ENCODE peak calls at places on chromosome 16, in nine cellular contexts. Q is A549; C is stomach; P is hepatocyte; K is CD8-positive, alpha-beta T cell; R is Peyer's patch; V is heart right ventricle; O is fibroblast of lung; E is adipocyte. G is an unnamed sample.

GRCh38 chr16:57592591-57593003 is 35.8 kb upstream of the ADGRG1 start:
- DNase-seq in O (no peak), R (peak; percentile 80), P (no peak), E (no peak), V (no peak), C (peak; percentile 44), K (peak; percentile 65), Q (no peak), G (no peak)

GRCh38 chr16:66491716-66492064 is 58.2 kb downstream of the TK2 start:
- DNase-seq in E (no peak), C (peak; percentile 4), R (peak; percentile 26), Q (no peak), K (no peak), O (no peak), V (no peak), P (no peak), G (no peak)

GRCh38 chr16:4081035-4081434 is 35.2 kb downstream of the ADCY9 start:
- DNase-seq in K (no peak), P (no peak), E (peak; percentile 13), R (no peak), V (no peak), O (no peak), Q (no peak), C (no peak), G (peak; percentile 34)

GRCh38 chr16:16036359-16036792 is 87.0 kb downstream of the ABCC1 start:
- DNase-seq in K (no peak), C (peak; percentile 74), E (no peak), O (no peak), P (no peak), Q (no peak), R (no peak), V (no peak), G (no peak)

GRCh38 chr16:54459509-54460235 is 173.1 kb upstream of the IRX3 start:
- DNase-seq in O (peak; percentile 28), E (peak; percentile 84), P (no peak), Q (no peak), V (no peak), C (no peak), K (no peak), R (no peak), G (no peak)

GRCh38 chr16:24255446-24256352 is at the start of gene CACNG3:
- DNase-seq in Q (peak; percentile 10), O (peak; percentile 25), P (peak; percentile 90), E (peak; percentile 29), V (peak; percentile 36), R (no peak), C (no peak), K (peak; percentile 5), G (no peak)

GRCh38 chr16:85961988-85962915 is 63.3 kb downstream of the IRF8 start:
- DNase-seq in Q (peak; percentile 27), C (no peak), V (no peak), K (no peak), R (no peak), P (no peak), E (no peak), O (no peak), G (no peak)

GRCh38 chr16:7335991-7336634 is 3.5 kb downstream of the RBFOX1 start:
- DNase-seq in P (no peak), V (no peak), Q (no peak), O (no peak), K (no peak), E (no peak), R (no peak), C (no peak), G (no peak)

GRCh38 chr16:21284414-21284813 is 6.3 kb upstream of the CRYM start:
- DNase-seq in P (no peak), C (no peak), R (no peak), K (no peak), E (no peak), O (no peak), V (no peak), Q (no peak), G (no peak)

GRCh38 chr16:85650864-85651811 is 37.6 kb downstream of the GINS2 start:
- DNase-seq in K (no peak), Q (no peak), E (no peak), R (no peak), V (peak; percentile 62), C (peak; percentile 66), P (no peak), O (peak; percentile 21), G (peak; percentile 59)

GRCh38 chr16:84819644-84820304 is at the start of gene CRISPLD2:
- DNase-seq in Q (peak; percentile 83), V (peak; percentile 96), K (peak; percentile 77), E (peak; percentile 98), R (peak; percentile 92), C (peak; percentile 94), P (peak; percentile 97), O (peak; percentile 90), G (peak; percentile 93)

DNA sequence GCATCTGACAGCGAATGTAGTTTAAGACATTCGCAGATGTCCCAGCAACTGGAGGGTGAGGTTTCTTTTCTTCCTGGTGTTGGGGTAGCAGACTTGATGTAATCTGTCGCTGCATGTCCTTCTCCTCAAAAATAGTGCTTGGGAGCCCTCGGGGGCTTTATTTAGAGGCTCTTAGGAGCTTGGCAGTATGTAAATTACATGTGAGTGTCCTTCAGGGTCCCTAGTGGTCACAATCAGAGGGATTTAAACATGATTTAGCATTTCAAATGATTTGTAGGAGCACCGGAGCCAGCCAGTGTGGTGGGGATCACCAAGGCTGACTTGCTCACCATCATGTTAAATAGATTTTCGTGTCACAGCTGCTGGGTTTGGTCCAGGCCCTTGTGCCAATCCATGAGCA is 8.8 kb upstream of the SALL1 start:
- DNase-seq in Q (no peak), R (no peak), E (no peak), K (no peak), V (no peak), O (no peak), P (no peak), C (no peak), G (no peak)
- H3K4me1 ChIP-seq in Q (no peaks in the 10 kb centered on the region), R (no peaks in the 10 kb centered on the region), E (peaks cover 22% of the 10 kb centered on the region), K (no peaks in the 10 kb centered on the region), V (peaks cover 13% of the 10 kb centered on the region), O (no peaks in the 10 kb centered on the region), P (peaks cover 22% of the 10 kb centered on the region), C (peaks cover 15% of the 10 kb centered on the region), G (no peaks in the 10 kb centered on the region)

GRCh38 chr16:35687781-35688180 is 2228.4 kb downstream of the TP53TG3F start:
- DNase-seq in O (no peak), Q (no peak), R (no peak), E (no peak), K (no peak), V (no peak), P (no peak), C (no peak), G (no peak)

GRCh38 chr16:35685085-35685484 is 2225.7 kb downstream of the TP53TG3F start:
- DNase-seq in E (no peak), V (no peak), C (no peak), K (no peak), R (no peak), O (no peak), Q (no peak), P (no peak), G (no peak)

GRCh38 chr16:35687071-35687470 is 2227.7 kb downstream of the TP53TG3F start:
- DNase-seq in E (no peak), K (no peak), P (no peak), R (no peak), Q (no peak), C (no peak), O (no peak), V (no peak), G (no peak)

GRCh38 chr16:35689764-35690163 is 2230.4 kb downstream of the TP53TG3F start:
- DNase-seq in V (no peak), C (no peak), K (no peak), O (no peak), R (no peak), P (no peak), Q (no peak), E (no peak), G (no peak)

DNA sequence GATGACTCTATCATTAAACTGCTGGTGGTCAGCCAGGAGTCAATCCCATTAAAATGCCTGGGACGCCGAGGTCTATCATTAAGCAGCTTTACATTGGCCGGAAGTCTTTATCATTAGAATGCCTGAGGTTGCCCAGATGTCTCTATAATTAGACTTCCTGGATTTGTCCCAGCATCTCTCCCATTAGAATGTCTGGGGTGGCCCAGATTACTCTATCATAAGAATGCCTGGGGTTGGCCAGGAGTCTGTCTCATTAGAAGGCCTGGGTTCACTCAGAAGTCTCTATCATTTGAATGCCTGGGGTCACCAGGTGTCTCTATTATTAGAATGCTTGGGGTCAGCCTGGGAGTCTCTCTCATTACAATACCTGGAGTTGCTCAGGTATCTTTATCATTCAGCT is 2227.2 kb downstream of the TP53TG3F start:
- DNase-seq in E (no peak), O (no peak), K (no peak), Q (no peak), P (no peak), R (no peak), C (no peak), V (no peak), G (no peak)
- H3K9me3 ChIP-seq in E (peaks cover 5% of the 10 kb centered on the region), O (no peaks in the 10 kb centered on the region), K (peaks cover 7% of the 10 kb centered on the region), Q (no peaks in the 10 kb centered on the region), P (no peaks in the 10 kb centered on the region), R (no peaks in the 10 kb centered on the region), C (no peaks in the 10 kb centered on the region), V (peaks cover 9% of the 10 kb centered on the region), G (peaks cover 94% of the 10 kb centered on the region)

DNA sequence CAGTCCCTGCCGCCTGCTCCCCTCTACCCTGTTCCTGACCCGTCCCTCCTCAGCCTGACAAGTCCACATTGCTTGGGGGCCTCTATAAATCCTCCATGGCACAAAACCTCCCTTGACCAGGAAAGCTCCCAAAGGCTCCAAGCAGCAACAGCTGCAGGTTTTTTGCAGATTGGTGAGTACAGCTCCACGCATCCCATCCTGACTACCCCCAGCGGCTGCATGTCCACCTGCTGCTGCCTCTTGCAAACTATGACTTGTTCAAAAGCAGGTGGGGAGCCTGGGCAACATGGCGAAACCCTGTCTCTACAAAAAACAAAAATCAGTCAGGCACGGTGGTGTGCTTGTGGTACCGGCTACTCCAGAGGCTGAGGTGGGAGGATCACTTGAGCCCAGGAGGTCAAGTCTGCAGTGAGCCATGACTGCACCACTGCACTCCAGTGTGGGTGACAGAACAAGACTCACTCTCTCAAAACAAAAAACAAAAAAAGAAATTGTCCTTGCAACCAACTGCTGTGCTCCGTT is 122.8 kb downstream of the ANKRD11 start:
- DNase-seq in Q (no peak), V (no peak), P (no peak), O (no peak), K (no peak), E (no peak), R (no peak), C (no peak), G (no peak)
- H3K4me1 ChIP-seq in Q (peaks cover 56% of the 10 kb centered on the region), V (peaks cover 85% of the 10 kb centered on the region), P (peaks cover 36% of the 10 kb centered on the region), O (peaks cover 14% of the 10 kb centered on the region), K (peaks cover 70% of the 10 kb centered on the region), E (peaks cover 45% of the 10 kb centered on the region), R (peaks cover 9% of the 10 kb centered on the region), C (peaks cover 62% of the 10 kb centered on the region), G (peaks cover 20% of the 10 kb centered on the region)

DNA sequence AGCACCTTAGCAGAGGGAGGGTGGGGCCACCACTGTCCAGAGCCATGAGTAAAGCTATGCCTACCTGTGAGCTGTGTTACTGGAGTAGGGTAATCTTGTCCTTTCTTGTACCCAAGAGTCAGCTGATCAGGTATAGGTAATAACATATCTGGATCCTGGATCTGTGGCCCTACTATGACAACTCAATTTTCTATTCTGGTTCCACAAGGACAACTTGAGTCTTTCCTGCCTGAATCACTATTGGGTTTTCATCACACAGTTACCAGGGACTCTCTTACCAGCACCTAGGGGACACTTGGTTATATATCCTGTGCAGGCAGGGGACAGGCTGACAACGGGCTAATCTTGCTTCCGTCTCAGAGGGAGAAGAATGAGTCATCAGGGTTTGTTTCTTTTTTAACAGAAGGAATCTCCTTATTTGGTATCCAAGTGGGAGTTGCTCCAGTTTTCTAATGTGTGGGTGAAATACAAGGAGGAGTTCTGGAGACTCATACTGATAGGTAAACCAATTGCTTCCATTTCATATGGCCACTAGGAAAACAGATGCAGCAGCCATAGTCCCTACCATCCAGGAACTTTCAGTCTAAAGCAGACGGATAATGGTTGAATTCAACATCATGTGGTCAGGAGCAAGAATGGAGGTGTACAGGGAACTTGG is 6.8 kb downstream of the ZNF267 start:
- DNase-seq in R (no peak), E (peak; percentile 65), C (no peak), Q (no peak), V (no peak), K (no peak), P (peak; percentile 38), O (peak; percentile 83), G (no peak)
- H3K9me3 ChIP-seq in R (no peaks in the 10 kb centered on the region), E (no peaks in the 10 kb centered on the region), C (no peaks in the 10 kb centered on the region), Q (peaks cover 83% of the 10 kb centered on the region), V (no peaks in the 10 kb centered on the region), K (no peaks in the 10 kb centered on the region), P (no peaks in the 10 kb centered on the region), O (no peaks in the 10 kb centered on the region), G (no peaks in the 10 kb centered on the region)

G was measured in mucosa of descending colon.